ENCODE peak calls at places on chromosomes 1 and 21, in five cellular contexts. E is Peyer's patch; G is body of pancreas; W is CD8-positive, alpha-beta memory T cell; P is ovary. Y is an unnamed sample. For H3K27me3, the result is how much of the 10 kb centered on the place peaks cover.

GRCh38 chr1:8019229-8019620 is 6.9 kb downstream of the ERRFI1 start:
- DNase-seq in P (no peak), E (no peak), W (no peak), G (no peak), Y (no peak)

GRCh38 chr1:29712275-29712633 is 475.9 kb downstream of the PTPRU start:
- DNase-seq in G (no peak), P (no peak), E (no peak), W (no peak), Y (no peak)

GRCh38 chr1:209870151-209870831 is 42.5 kb downstream of the UTP25 start:
- DNase-seq in W (no peak), P (no peak), G (no peak), E (no peak), Y (no peak)

GRCh38 chr1:202018476-202019234 is 8.3 kb downstream of the ELF3 start:
- DNase-seq in E (peak), W (no peak), G (peak), P (no peak), Y (no peak)

GRCh38 chr1:243730499-243731150 is 119.4 kb downstream of the AKT3 start:
- DNase-seq in P (no peak), E (no peak), W (no peak), G (no peak), Y (no peak)

GRCh38 chr1:19336543-19336942 is 24.4 kb downstream of the SLC66A1 start:
- DNase-seq in G (no peak), E (no peak), W (no peak), P (no peak), Y (no peak)

GRCh38 chr1:197914510-197914909 is 2.7 kb upstream of the LHX9 start:
- DNase-seq in P (no peak), W (no peak), G (no peak), E (no peak), Y (no peak)

GRCh38 chr1:67760030-67760821 is 73.0 kb downstream of the GNG12 start:
- DNase-seq in E (peak), P (peak), G (peak), W (peak), Y (peak)

GRCh38 chr21:42094811-42095210 is 23.7 kb downstream of the UMODL1 start:
- DNase-seq in W (no peak), E (no peak), G (no peak), P (no peak), Y (no peak)

GRCh38 chr1:40372658-40373322 is 737 bp upstream of the SMAP2 start:
- DNase-seq in G (no peak), E (no peak), P (no peak), W (no peak), Y (no peak)

GRCh38 chr21:36254106-36254941 is 65.7 kb upstream of the MORC3 start:
- DNase-seq in E (no peak), G (no peak), P (no peak), W (no peak), Y (no peak)
- H3K27ac ChIP-seq in E (peak), G (no peak), P (no peak), W (no peak), Y (no peak)

GRCh38 chr1:75727571-75727970 is 3.1 kb downstream of the ACADM start:
- DNase-seq in E (no peak), P (no peak), W (no peak), G (no peak), Y (no peak)
- H3K4me3 ChIP-seq in E (no peak), P (no peak), W (no peak), G (no peak), Y (no peak)

GRCh38 chr1:10602936-10603335 is 128.2 kb downstream of the PEX14 start:
- DNase-seq in E (no peak), P (no peak), W (no peak), G (no peak), Y (no peak)

GRCh38 chr1:10604966-10605365 is 130.2 kb downstream of the PEX14 start:
- DNase-seq in G (no peak), P (no peak), E (no peak), W (no peak), Y (no peak)

GRCh38 chr1:10598088-10598712 is 123.5 kb downstream of the PEX14 start:
- DNase-seq in P (no peak), W (no peak), E (no peak), G (peak), Y (peak)

GRCh38 chr1:10599194-10599861 is 124.6 kb downstream of the PEX14 start:
- DNase-seq in E (no peak), P (no peak), G (peak), W (no peak), Y (no peak)

GRCh38 chr1:10601342-10602060 is 126.8 kb downstream of the PEX14 start:
- DNase-seq in W (no peak), E (no peak), G (peak), P (no peak), Y (no peak)
- H3K27me3 ChIP-seq in W (under half), E (under half), G (under half), P (under half), Y (under half)

DNA sequence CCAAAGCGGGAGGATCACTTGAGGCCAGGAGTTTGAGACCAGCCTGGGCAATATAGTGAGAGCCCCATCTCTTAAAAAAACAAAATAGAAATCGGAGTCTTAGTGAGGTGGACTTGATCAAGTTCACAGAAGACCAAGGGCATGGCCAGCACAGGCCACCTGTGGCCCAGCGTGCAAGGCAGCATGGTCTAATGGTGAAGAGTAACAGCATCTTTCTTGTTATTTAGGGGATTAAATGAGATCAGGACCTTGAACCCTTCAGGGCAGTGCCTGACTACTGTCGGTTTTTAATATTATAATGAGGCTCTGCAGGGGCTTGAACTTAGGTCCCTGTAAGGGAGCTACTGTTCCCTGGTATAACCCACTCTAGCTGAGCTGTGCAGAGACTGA is 38.5 kb downstream of the EIF2D start:
- DNase-seq in E (no peak), P (no peak), W (no peak), G (no peak), Y (no peak)
- H3K27ac ChIP-seq in E (peak), P (no peak), W (peak), G (no peak), Y (no peak)

GRCh38 chr1:242002528-242002927 is 3.6 kb upstream of the MAP1LC3C start:
- DNase-seq in P (no peak), E (no peak), G (no peak), W (no peak), Y (no peak)

GRCh38 chr1:241998412-241998921 is 431 bp downstream of the MAP1LC3C start:
- DNase-seq in G (peak), E (peak), W (peak), P (peak), Y (peak)

GRCh38 chr1:241997401-241997800 is 1.5 kb downstream of the MAP1LC3C start:
- DNase-seq in G (no peak), P (no peak), E (no peak), W (no peak), Y (no peak)

GRCh38 chr1:242002072-242002471 is 3.2 kb upstream of the MAP1LC3C start:
- DNase-seq in E (no peak), G (no peak), P (no peak), W (no peak), Y (no peak)

GRCh38 chr1:241998950-241999495 is at the start of gene MAP1LC3C:
- DNase-seq in W (no peak), P (no peak), E (no peak), G (no peak), Y (no peak)
- H3K4me3 ChIP-seq in W (no peak), P (peak), E (no peak), G (no peak), Y (peak)

GRCh38 chr1:50983403-50983802 is 13.4 kb downstream of the CDKN2C start:
- DNase-seq in P (no peak), E (no peak), W (no peak), G (no peak), Y (no peak)
- H3K27me3 ChIP-seq in P (under half), E (under half), W (under half), G (under half), Y (under half)

GRCh38 chr21:32750405-32750804 is 21.1 kb downstream of the PAXBP1 start:
- DNase-seq in P (no peak), E (no peak), W (no peak), G (no peak), Y (no peak)

GRCh38 chr21:32753818-32754610 is 17.5 kb downstream of the PAXBP1 start:
- DNase-seq in E (no peak), W (no peak), P (no peak), G (no peak), Y (no peak)

GRCh38 chr21:32748529-32748928 is 20.7 kb upstream of the SYNJ1 start:
- DNase-seq in E (no peak), G (no peak), W (no peak), P (no peak), Y (no peak)

GRCh38 chr21:32747396-32747795 is 19.6 kb upstream of the SYNJ1 start:
- DNase-seq in P (no peak), G (no peak), W (no peak), E (no peak), Y (no peak)

GRCh38 chr21:32749662-32750061 is 21.8 kb upstream of the SYNJ1 start:
- DNase-seq in G (no peak), E (no peak), W (no peak), P (no peak), Y (no peak)
- H3K27ac ChIP-seq in G (no peak), E (no peak), W (no peak), P (no peak), Y (peak)